ENCODE peak calls at places on chromosomes 2 and 18, in eight cellular contexts. K is transverse colon, N is stomach, M is SK-N-SH, T is GM12878, Y is prostate gland, F is upper lobe of left lung, E is suprapubic skin. Z is an unnamed sample.

GRCh38 chr18:7133181-7133580 is 15.6 kb upstream of the LAMA1 start:
- DNase-seq in K (no peak), N (no peak), M (no peak), T (no peak), Y (no peak), F (no peak), E (no peak), Z (no peak)

GRCh38 chr2:136422512-136422911 is 304.6 kb upstream of the CXCR4 start:
- DNase-seq in K (no peak), N (no peak), M (no peak), T (no peak), Y (no peak), F (no peak), E (no peak), Z (no peak)

GRCh38 chr18:40371673-40372072 is 1583.4 kb upstream of the PIK3C3 start:
- DNase-seq in K (no peak), N (no peak), M (no peak), T (no peak), Y (no peak), F (no peak), E (no peak), Z (no peak)

GRCh38 chr18:58362027-58362575 is 266.8 kb downstream of the ALPK2 start:
- DNase-seq in K (no peak), N (no peak), M (no peak), T (no peak), Y (no peak), F (no peak), E (no peak), Z (no peak)

GRCh38 chr2:21367421-21367820 is 243.7 kb downstream of the TDRD15 start:
- DNase-seq in K (no peak), N (no peak), M (no peak), T (no peak), Y (no peak), F (no peak), E (no peak), Z (no peak)

GRCh38 chr2:101253013-101253712 is 477 bp downstream of the CNOT11 start:
- DNase-seq in K (peak), N (peak), M (no peak), T (no peak), Y (peak), F (peak), E (peak), Z (peak)

GRCh38 chr2:55010915-55011314 is 39.3 kb downstream of the RTN4 start:
- DNase-seq in K (no peak), N (no peak), M (no peak), T (no peak), Y (no peak), F (no peak), E (no peak), Z (no peak)

GRCh38 chr2:172155752-172156151 is 53.1 kb upstream of the DLX2 start:
- DNase-seq in K (no peak), N (no peak), M (no peak), T (no peak), Y (no peak), F (no peak), E (no peak), Z (no peak)

GRCh38 chr2:240983361-240983995 is 14.9 kb upstream of the SNED1 start:
- DNase-seq in K (peak), N (peak), M (peak), T (no peak), Y (peak), F (peak), E (peak), Z (no peak)

GRCh38 chr2:27741673-27742072 is 29.8 kb upstream of the MRPL33 start:
- DNase-seq in K (no peak), N (no peak), M (no peak), T (no peak), Y (no peak), F (no peak), E (no peak), Z (no peak)

GRCh38 chr2:37084797-37085196 is 479 bp downstream of the GPATCH11 start:
- DNase-seq in K (no peak), N (no peak), M (no peak), T (no peak), Y (no peak), F (no peak), E (no peak), Z (no peak)

GRCh38 chr2:236776695-236777251 is 207.1 kb downstream of the ACKR3 start:
- DNase-seq in K (no peak), N (no peak), M (no peak), T (no peak), Y (no peak), F (no peak), E (no peak), Z (no peak)

GRCh38 chr2:231894566-231895380 is 31.4 kb downstream of the NPPC start:
- DNase-seq in K (no peak), N (no peak), M (no peak), T (no peak), Y (no peak), F (no peak), E (no peak), Z (no peak)

GRCh38 chr2:229375241-229375640 is 104.2 kb upstream of the PID1 start:
- DNase-seq in K (no peak), N (no peak), M (no peak), T (no peak), Y (no peak), F (no peak), E (no peak), Z (no peak)

GRCh38 chr18:75208055-75208835 is 694 bp downstream of the PTGR3 start:
- DNase-seq in K (peak), N (peak), M (peak), T (no peak), Y (peak), F (peak), E (no peak), Z (peak)

GRCh38 chr2:101040072-101040471 is 38.0 kb downstream of the RPL31 start:
- DNase-seq in K (peak), N (no peak), M (no peak), T (no peak), Y (no peak), F (no peak), E (peak), Z (no peak)

GRCh38 chr2:236916181-236916580 is 169.5 kb upstream of the COPS8 start:
- DNase-seq in K (peak), N (no peak), M (no peak), T (no peak), Y (no peak), F (no peak), E (no peak), Z (no peak)

GRCh38 chr2:207692206-207693065 is 19.0 kb upstream of the CCNYL1 start:
- DNase-seq in K (peak), N (peak), M (peak), T (no peak), Y (no peak), F (no peak), E (no peak), Z (peak)

GRCh38 chr2:167491788-167492187 is 603.5 kb downstream of the XIRP2 start:
- DNase-seq in K (no peak), N (no peak), M (no peak), T (no peak), Y (no peak), F (no peak), E (no peak), Z (no peak)

GRCh38 chr2:239275037-239275685 is 125.7 kb downstream of the HDAC4 start:
- DNase-seq in K (peak), N (peak), M (peak), T (no peak), Y (peak), F (peak), E (peak), Z (peak)

GRCh38 chr2:234091432-234091879 is 41.0 kb downstream of the SPP2 start:
- DNase-seq in K (no peak), N (peak), M (no peak), T (no peak), Y (peak), F (no peak), E (no peak), Z (no peak)

GRCh38 chr2:62504657-62505056 is 1.3 kb downstream of the TMEM17 start:
- DNase-seq in K (no peak), N (no peak), M (no peak), T (no peak), Y (no peak), F (no peak), E (no peak), Z (no peak)

GRCh38 chr2:62505109-62505508 is 886 bp downstream of the TMEM17 start:
- DNase-seq in K (no peak), N (no peak), M (no peak), T (no peak), Y (no peak), F (no peak), E (no peak), Z (no peak)

GRCh38 chr2:62506421-62506750 is 391 bp upstream of the TMEM17 start:
- DNase-seq in K (no peak), N (no peak), M (no peak), T (peak), Y (no peak), F (no peak), E (no peak), Z (no peak)

GRCh38 chr2:62501794-62502500 is 4.0 kb downstream of the TMEM17 start:
- DNase-seq in K (no peak), N (no peak), M (peak), T (no peak), Y (no peak), F (no peak), E (no peak), Z (no peak)

GRCh38 chr2:62505649-62506420 is at the start of gene TMEM17:
- DNase-seq in K (peak), N (peak), M (peak), T (peak), Y (peak), F (peak), E (peak), Z (peak)
- TF ChIP-seq POLR2AphosphoS5 in K (peak), N (peak), M (peak), T (no peak), Y (peak), F (peak), E (no peak), Z (peak)

DNA sequence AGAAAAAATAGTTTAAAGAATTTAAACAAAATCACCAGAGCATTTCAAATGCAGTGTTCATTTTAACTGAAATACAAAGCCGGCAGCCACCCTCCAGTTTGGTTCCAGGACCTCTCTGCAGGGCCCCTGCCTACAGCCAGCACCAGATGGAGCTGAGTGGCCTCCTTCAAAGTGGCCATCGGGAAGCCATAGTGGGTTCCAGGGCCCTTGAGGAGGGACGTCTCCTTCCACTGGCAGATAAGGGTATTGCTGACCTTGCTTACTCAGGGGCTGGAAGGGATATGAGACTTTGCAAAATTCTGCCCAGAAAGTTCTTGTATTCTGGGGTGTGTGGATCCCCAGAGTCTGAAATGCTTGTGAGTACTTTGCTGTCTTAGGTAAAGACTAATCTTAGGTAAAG is 205.2 kb upstream of the APCDD1 start:
- DNase-seq in K (no peak), N (no peak), M (no peak), T (no peak), Y (no peak), F (no peak), E (no peak), Z (no peak)
- TF ChIP-seq CTCF in K (no peak), N (no peak), M (no peak), T (no peak), Y (no peak), F (no peak), E (no peak), Z (no peak)

GRCh38 chr18:43893001-43893637 is 615.8 kb upstream of the SYT4 start:
- DNase-seq in K (no peak), N (no peak), M (no peak), T (no peak), Y (no peak), F (no peak), E (no peak), Z (no peak)
- TF ChIP-seq POLR2AphosphoS5 in K (no peak), N (peak), M (peak), T (no peak), Y (no peak), F (no peak), E (no peak), Z (no peak)

GRCh38 chr2:183752571-183752970 is 628.3 kb downstream of the NUP35 start:
- DNase-seq in K (no peak), N (no peak), M (no peak), T (no peak), Y (no peak), F (no peak), E (no peak), Z (no peak)
- TF ChIP-seq CTCF in K (no peak), N (no peak), M (no peak), T (no peak), Y (no peak), F (no peak), E (no peak), Z (no peak)

GRCh38 chr2:64313311-64313710 is 140.7 kb upstream of the LGALSL start:
- DNase-seq in K (no peak), N (no peak), M (no peak), T (no peak), Y (no peak), F (no peak), E (no peak), Z (no peak)
- TF ChIP-seq POLR2AphosphoS5 in K (no peak), N (no peak), M (no peak), T (no peak), Y (no peak), F (no peak), E (no peak), Z (no peak)